ENCODE peak calls at places on chromosomes 16 and 17, in five cellular contexts. N is psoas muscle, O is SK-N-SH, E is aorta, A is body of pancreas. V is an unnamed sample. For H3K36me3 and H3K4me1, the result is how much of the 10 kb centered on the place peaks cover.

GRCh38 chr17:72076678-72077030 is 44.2 kb upstream of the SOX9 start:
- DNase-seq in N (no peak), O (no peak), E (no peak), A (no peak), V (no peak)

GRCh38 chr17:29710891-29711418 is 88.2 kb upstream of the CORO6 start:
- DNase-seq in N (no peak), O (peak), E (no peak), A (no peak), V (no peak)

GRCh38 chr17:61839300-61839786 is 24.0 kb downstream of the BRIP1 start:
- DNase-seq in N (no peak), O (no peak), E (no peak), A (no peak), V (no peak)

GRCh38 chr17:60314423-60314822 is 77.5 kb downstream of the USP32 start:
- DNase-seq in N (no peak), O (no peak), E (no peak), A (no peak), V (no peak)

GRCh38 chr17:45314761-45315549 is 1.9 kb downstream of the MAP3K14 start:
- DNase-seq in N (no peak), O (no peak), E (no peak), A (no peak), V (no peak)

GRCh38 chr16:53822936-53823529 is 119.1 kb downstream of the FTO start:
- DNase-seq in N (no peak), O (no peak), E (no peak), A (no peak), V (no peak)

GRCh38 chr17:44137891-44138709 is 3.6 kb upstream of the HROB start:
- DNase-seq in N (peak), O (peak), E (peak), A (peak), V (peak)

GRCh38 chr16:31265329-31266245 is 5.8 kb downstream of the ITGAM start:
- DNase-seq in N (peak), O (no peak), E (peak), A (peak), V (no peak)

GRCh38 chr17:64262422-64263260 is at the start of gene TEX2:
- DNase-seq in N (peak), O (peak), E (peak), A (peak), V (peak)

GRCh38 chr16:7380907-7381306 is 48.3 kb downstream of the RBFOX1 start:
- DNase-seq in N (no peak), O (no peak), E (no peak), A (no peak), V (no peak)

GRCh38 chr17:70251704-70252103 is 82.4 kb downstream of the KCNJ2 start:
- DNase-seq in N (no peak), O (no peak), E (no peak), A (no peak), V (no peak)

GRCh38 chr17:9023389-9024210 is 2.3 kb downstream of the NTN1 start:
- DNase-seq in N (no peak), O (no peak), E (no peak), A (no peak), V (no peak)

GRCh38 chr17:7326186-7326585 is 2.9 kb downstream of the NEURL4 start:
- DNase-seq in N (no peak), O (no peak), E (no peak), A (no peak), V (no peak)
- H3K36me3 ChIP-seq in N (under half), O (under half), E (under half), A (under half), V (under half)

DNA sequence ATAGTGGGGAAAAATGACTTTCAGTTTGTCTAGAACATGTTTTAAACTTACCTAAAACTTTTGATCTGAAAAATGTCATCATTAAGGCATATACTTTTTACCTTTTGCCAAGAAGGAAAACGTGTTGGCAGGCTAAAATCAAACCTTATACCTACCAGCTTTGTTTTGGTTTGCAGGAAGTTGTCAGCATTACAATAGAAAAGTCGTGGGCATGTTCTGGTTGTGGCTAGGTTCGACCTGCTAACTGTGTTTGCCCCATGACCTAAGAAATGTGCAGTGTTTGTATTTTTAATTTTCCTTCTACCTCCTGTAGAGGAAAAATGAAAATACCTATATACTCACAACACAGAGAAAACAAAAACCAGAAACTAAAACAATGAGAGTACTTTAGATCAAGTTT is 13.0 kb downstream of the SKAP1 start:
- DNase-seq in N (no peak), O (no peak), E (no peak), A (no peak), V (no peak)
- H3K4me1 ChIP-seq in N (under half), O (under half), E (under half), A (under half), V (half or more)

GRCh38 chr17:4066210-4066609 is 76.6 kb downstream of the ZZEF1 start:
- DNase-seq in N (no peak), O (no peak), E (no peak), A (peak), V (no peak)
- H3K36me3 ChIP-seq in N (under half), O (half or more), E (under half), A (under half), V (half or more)

GRCh38 chr16:12057276-12057675 is 80.7 kb downstream of the SNX29 start:
- DNase-seq in N (peak), O (no peak), E (peak), A (no peak), V (no peak)
- H3K4me1 ChIP-seq in N (under half), O (under half), E (under half), A (under half), V (under half)

GRCh38 chr16:15874745-15875314 is 13.6 kb downstream of the CEP20 start:
- DNase-seq in N (peak), O (peak), E (no peak), A (peak), V (no peak)
- H3K36me3 ChIP-seq in N (under half), O (under half), E (under half), A (under half), V (half or more)

GRCh38 chr17:6637458-6637840 is 3.1 kb downstream of the KIAA0753 start:
- DNase-seq in N (no peak), O (no peak), E (no peak), A (no peak), V (no peak)

GRCh38 chr17:6638046-6638908 is 2.2 kb downstream of the KIAA0753 start:
- DNase-seq in N (no peak), O (no peak), E (no peak), A (no peak), V (no peak)

GRCh38 chr17:6640536-6641373 is at the start of the genes KIAA0753 and TXNDC17:
- DNase-seq in N (peak), O (peak), E (peak), A (peak), V (peak)

GRCh38 chr17:6639651-6640535 is 618 bp downstream of the KIAA0753 start:
- DNase-seq in N (peak), O (no peak), E (peak), A (no peak), V (peak)

DNA sequence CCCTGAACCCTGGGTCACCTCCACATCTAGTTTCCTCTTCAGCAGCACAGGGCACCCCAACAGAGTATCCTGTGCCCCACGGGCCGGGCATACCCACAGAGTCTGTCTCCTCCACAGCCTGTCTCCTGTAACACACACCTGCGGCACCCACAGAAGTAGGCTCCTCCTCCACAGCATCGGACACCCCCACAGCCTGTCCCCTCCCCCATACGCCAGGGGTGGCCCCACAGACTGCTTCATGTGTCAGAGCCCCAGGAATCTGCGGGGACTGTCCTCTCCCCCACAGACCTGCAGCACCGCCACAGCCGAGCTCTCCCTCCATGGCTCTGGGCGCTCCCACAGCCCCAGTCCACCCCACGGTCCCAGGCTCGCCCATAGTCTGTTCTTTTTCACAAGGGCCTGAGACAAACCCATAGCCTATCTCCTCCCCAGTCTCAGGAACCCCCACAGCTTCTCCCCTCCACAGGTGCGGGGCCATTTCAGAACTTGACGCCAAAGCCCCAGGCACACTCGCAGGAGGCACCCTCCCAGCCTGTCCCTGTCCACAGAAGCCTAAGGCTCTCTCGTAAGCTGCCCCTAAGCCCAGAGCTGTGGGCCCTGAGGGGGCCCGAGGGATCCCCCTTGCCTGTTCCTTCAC is 1.4 kb downstream of the KIAA0753 start:
- DNase-seq in N (no peak), O (no peak), E (no peak), A (no peak), V (no peak)
- H3K4me1 ChIP-seq in N (under half), O (under half), E (under half), A (under half), V (under half)

DNA sequence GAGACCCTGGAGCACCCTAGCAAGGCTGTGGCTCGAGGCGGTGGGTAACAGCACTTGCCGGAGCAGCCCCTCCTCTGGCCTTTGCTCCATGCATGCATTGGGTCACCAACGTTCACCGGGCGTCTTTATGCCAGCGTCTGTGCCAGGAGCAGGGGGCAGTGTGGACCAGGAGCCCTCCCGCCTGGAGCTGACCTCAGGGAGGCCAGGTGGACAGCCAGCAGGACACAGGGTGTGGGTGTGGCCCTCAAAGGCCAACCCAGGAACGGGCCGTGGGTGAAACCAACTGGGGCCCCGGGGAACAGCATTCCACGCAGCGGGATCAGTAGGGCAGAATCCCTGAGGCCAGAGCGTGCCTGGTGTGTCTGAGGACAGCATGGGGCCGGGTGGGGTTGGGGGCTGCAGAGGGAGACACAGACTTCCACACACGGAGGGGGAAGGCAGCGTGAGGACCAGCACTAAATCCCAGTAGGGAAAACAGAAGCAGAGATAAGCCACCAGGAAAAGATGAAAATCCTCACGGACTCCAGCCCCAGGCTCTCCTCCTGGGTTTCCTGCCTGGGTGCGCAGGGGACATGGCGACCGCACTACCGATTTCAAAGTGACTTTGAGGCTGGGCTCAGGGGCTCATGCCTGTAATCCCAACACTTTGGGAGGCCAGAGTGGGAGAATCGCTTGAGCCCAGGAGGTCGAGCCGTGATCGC is 2.9 kb upstream of the CD7 start:
- DNase-seq in N (no peak), O (peak), E (no peak), A (no peak), V (no peak)
- H3K36me3 ChIP-seq in N (under half), O (under half), E (under half), A (under half), V (under half)